ENCODE peak calls at places on chromosomes 1 and 21, in seven cellular contexts. I is GM23248, E is PC-3, Z is IMR-90, U is SK-N-SH, G is mammary epithelial cell, F is mesenchymal stem cell. W is an unnamed sample.

GRCh38 chr21:38165466-38166213 is 91.2 kb upstream of the KCNJ15 start:
- DNase-seq in I (peak; percentile 23), E (no peak), Z (peak; percentile 59), U (peak; percentile 26), G (no peak), F (peak; percentile 17), W (no peak)

GRCh38 chr1:37989381-37989930 is 366 bp downstream of the SF3A3 start:
- DNase-seq in I (peak; percentile 72), E (peak; percentile 47), Z (peak; percentile 23), U (peak; percentile 47), G (peak; percentile 51), F (peak; percentile 53), W (peak; percentile 65)

GRCh38 chr21:45264146-45264918 is 23.4 kb downstream of the POFUT2 start:
- DNase-seq in I (no peak), E (no peak), Z (no peak), U (peak; percentile 33), G (no peak), F (no peak), W (no peak)

GRCh38 chr1:70675737-70676156 is 264.7 kb downstream of the CTH start:
- DNase-seq in I (no peak), E (no peak), Z (no peak), U (no peak), G (no peak), F (no peak), W (no peak)

GRCh38 chr1:4768553-4768952 is 114.1 kb downstream of the AJAP1 start:
- DNase-seq in I (no peak), E (no peak), Z (no peak), U (no peak), G (no peak), F (no peak), W (no peak)

GRCh38 chr1:68173283-68174172 is 58.8 kb downstream of the WLS start:
- DNase-seq in I (peak; percentile 60), E (peak; percentile 59), Z (peak; percentile 75), U (no peak), G (no peak), F (peak; percentile 60), W (peak; percentile 59)

GRCh38 chr1:177629526-177629925 is 340.3 kb downstream of the SEC16B start:
- DNase-seq in I (peak; percentile 6), E (no peak), Z (peak; percentile 20), U (no peak), G (peak; percentile 59), F (no peak), W (no peak)

GRCh38 chr1:155529929-155530328 is 32.7 kb downstream of the ASH1L start:
- DNase-seq in I (no peak), E (no peak), Z (no peak), U (no peak), G (no peak), F (no peak), W (no peak)

GRCh38 chr1:155910621-155911121 is 478 bp downstream of the RIT1 start:
- DNase-seq in I (peak; percentile 71), E (peak; percentile 41), Z (peak; percentile 42), U (peak; percentile 53), G (peak; percentile 34), F (peak; percentile 71), W (peak; percentile 63)

GRCh38 chr1:113021430-113022085 is 51.4 kb upstream of the LRIG2 start:
- DNase-seq in I (peak; percentile 41), E (peak; percentile 81), Z (no peak), U (no peak), G (peak; percentile 74), F (no peak), W (peak; percentile 55)

GRCh38 chr1:206808615-206809014 is 36.3 kb upstream of the IL10 start:
- DNase-seq in I (peak; percentile 58), E (peak; percentile 72), Z (peak; percentile 57), U (no peak), G (no peak), F (peak; percentile 64), W (peak; percentile 34)

GRCh38 chr1:204991342-204991844 is 51.6 kb upstream of the CNTN2 start:
- DNase-seq in I (no peak), E (no peak), Z (no peak), U (no peak), G (no peak), F (no peak), W (no peak)

GRCh38 chr1:36515315-36516138 is 32.8 kb upstream of the CSF3R start:
- DNase-seq in I (no peak), E (no peak), Z (no peak), U (no peak), G (no peak), F (no peak), W (no peak)

GRCh38 chr1:222019029-222019428 is 277.1 kb upstream of the DUSP10 start:
- DNase-seq in I (no peak), E (no peak), Z (no peak), U (no peak), G (no peak), F (no peak), W (no peak)

GRCh38 chr21:33993286-33994231 is 78.0 kb upstream of the ATP5PO start:
- DNase-seq in I (no peak), E (no peak), Z (no peak), U (no peak), G (no peak), F (no peak), W (no peak)

GRCh38 chr1:64743954-64744491 is 852 bp upstream of the RAVER2 start:
- DNase-seq in I (no peak), E (peak; percentile 52), Z (no peak), U (no peak), G (peak; percentile 1), F (no peak), W (no peak)

GRCh38 chr1:64744492-64745180 is at the start of gene RAVER2:
- DNase-seq in I (peak; percentile 71), E (peak; percentile 78), Z (peak; percentile 49), U (peak; percentile 93), G (peak; percentile 71), F (peak; percentile 75), W (peak; percentile 90)

GRCh38 chr1:64745181-64745985 is 508 bp downstream of the RAVER2 start:
- DNase-seq in I (peak; percentile 60), E (peak; percentile 37), Z (no peak), U (peak; percentile 47), G (peak; percentile 52), F (peak; percentile 57), W (peak; percentile 66)

GRCh38 chr1:64748222-64748621 is 3.3 kb downstream of the RAVER2 start:
- DNase-seq in I (no peak), E (no peak), Z (no peak), U (no peak), G (no peak), F (no peak), W (no peak)

DNA sequence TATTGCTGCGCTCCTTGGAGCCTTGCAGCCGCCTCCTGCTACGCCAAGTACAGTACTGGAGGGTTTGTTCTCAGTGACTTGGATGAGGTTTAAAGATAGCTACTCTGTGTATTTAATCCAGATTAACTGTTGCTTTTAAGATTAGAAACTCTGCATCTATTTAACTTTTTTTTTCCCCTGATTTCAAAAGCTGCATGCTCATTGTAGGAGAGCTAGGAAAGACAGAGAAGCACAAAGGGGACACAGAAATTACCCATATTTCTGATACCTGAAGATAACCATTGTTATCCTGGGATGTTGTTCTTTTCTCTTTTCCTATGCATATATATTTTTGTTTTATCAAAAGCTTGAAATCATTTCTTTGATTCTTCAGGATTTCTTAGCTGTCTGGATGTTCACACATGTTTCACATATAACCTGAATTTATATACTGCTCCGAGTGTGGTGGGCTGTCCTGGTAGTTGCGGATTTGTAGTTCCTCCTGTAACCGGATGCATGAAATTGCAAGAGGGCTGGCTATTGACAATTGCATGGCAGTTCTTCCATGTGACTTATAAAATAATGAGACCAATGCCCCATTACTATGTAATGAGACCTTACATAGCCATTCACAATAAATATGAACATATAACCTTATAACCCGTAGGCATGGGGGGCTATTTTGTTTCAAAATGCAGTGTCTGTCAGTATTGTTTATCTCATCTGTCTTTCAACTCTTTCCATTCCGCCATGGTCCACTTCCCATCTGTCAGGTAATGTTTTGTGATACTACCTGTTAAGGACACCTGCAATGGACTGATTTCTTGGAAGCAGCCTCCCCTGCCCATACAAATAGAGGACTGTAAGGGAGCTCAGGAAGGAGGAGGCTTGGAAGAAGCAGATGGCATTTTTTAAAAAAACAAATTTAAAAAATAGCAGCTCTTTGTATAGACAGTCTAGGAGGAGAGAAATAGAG is 1.4 kb downstream of the RAVER2 start:
- DNase-seq in I (no peak), E (no peak), Z (peak; percentile 35), U (peak; percentile 45), G (no peak), F (no peak), W (no peak)
- H3K4me3 ChIP-seq in I (peak overlapping the region; percentile 78), E (peak overlapping the region; percentile 100), Z (peak overlapping the region; percentile 68), U (peak overlapping the region; percentile 97), G (peak overlapping the region; percentile 79), F (peak overlapping the region; percentile 84), W (peak overlapping the region; percentile 88)

DNA sequence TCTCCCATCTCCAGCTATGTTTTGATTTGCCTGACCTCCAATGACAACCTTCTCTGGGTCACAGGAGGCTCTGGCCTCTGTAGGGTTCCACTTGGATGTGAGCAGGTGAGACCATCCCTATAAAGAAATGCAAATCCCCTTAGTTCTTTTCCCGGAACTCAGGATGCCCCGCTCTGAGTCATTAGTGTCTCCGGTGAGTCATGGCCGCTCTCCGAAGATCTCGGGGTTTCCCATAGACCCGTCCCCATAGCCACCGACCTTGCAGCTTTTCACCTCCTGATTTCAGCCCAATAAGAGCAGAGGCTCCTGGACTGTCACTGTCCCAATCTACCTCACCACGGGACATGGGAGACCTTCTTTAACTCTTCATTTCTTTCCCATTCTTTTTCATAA is 98.2 kb downstream of the PGBD5 start:
- DNase-seq in I (no peak), E (peak; percentile 87), Z (no peak), U (no peak), G (no peak), F (peak; percentile 42), W (no peak)
- H3K9ac ChIP-seq in I (no peak overlapping the region), E (peak overlapping the region; percentile 7), Z (no peak overlapping the region), U (no peak overlapping the region), G (no peak overlapping the region), F (no peak overlapping the region), W (no peak overlapping the region)

DNA sequence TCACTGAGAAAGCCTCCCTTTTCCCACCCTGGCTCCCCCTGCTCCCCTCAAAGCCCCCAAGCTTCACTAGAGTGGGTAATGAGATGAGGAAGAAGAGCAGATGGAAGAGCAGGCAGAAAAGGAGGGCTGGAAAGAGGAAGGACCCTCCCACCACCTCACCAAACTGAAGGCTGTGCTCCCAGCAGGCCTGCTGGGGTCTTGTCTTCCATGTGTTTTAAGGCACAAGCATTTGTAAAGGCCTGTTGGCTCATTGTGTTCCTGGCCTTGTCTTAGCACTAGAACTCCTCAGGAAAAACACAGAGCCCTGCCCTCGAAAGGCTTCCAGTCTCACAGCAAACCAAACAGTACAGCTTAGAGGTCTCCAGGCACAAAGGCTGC is 51.5 kb downstream of the TOMM20 start:
- DNase-seq in I (no peak), E (no peak), Z (no peak), U (no peak), G (no peak), F (no peak), W (no peak)
- H3K4me1 ChIP-seq in I (peaks cover 48% of the 10 kb centered on the region), E (peaks cover 68% of the 10 kb centered on the region), Z (peaks cover 43% of the 10 kb centered on the region), U (peaks cover 28% of the 10 kb centered on the region), G (peaks cover 51% of the 10 kb centered on the region), F (peaks cover 34% of the 10 kb centered on the region), W (peaks cover 69% of the 10 kb centered on the region)

DNA sequence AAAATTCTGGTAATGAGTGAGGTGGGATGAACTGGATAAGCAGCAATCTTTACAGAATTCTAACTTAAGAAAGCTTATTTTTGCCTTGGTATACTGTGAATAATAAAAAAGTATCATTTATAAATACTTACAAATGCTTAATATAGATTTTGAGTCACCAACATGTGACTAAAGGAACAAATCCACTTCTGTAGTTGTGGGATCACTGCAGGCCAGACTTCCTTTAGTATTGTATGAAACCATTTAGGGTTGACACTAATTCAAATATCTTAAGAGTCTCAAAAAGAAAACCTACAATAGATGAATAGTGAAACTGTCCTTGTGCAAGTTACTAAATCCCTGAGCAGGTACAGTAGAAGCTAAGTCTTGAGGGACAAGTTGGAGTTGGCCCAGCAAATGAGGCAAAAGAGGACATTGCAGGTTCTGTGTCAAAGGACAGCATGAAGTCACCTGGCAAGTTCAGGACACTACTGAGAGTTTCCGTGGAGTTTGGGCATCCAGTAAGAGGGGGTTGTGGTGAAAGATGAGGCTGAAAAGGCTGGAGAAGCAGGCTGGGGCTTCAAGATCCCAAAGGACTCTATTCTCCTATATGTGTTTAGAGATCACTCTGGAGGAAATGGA is 5.9 kb upstream of the THEM4 start:
- DNase-seq in I (peak; percentile 23), E (no peak), Z (peak; percentile 8), U (no peak), G (no peak), F (no peak), W (no peak)
- H3K4me3 ChIP-seq in I (no peak overlapping the region), E (no peak overlapping the region), Z (no peak overlapping the region), U (no peak overlapping the region), G (no peak overlapping the region), F (no peak overlapping the region), W (no peak overlapping the region)

W was measured in adipocyte.